ENCODE peak calls at places on chromosomes 6 and 20, in four cellular contexts. N is neural crest cell, T is fibroblast of gingiva, S is NCI-H1105 treated with DMSO at 0.1 percent for 48 hours. M is an unnamed sample.

GRCh38 chr20:64063389-64064144 is 569 bp downstream of the TCEA2 start:
- DNase-seq in T (no peak), N (no peak), S (no peak), M (no peak)

GRCh38 chr6:28209753-28210535 is 15.1 kb upstream of the ZSCAN9 start:
- DNase-seq in N (no peak), S (no peak), T (no peak), M (no peak)

GRCh38 chr6:32222333-32223230 is 1.3 kb downstream of the NOTCH4 start:
- DNase-seq in N (no peak), T (no peak), S (no peak), M (no peak)

GRCh38 chr6:97669191-97669651 is 386.2 kb upstream of the MMS22L start:
- DNase-seq in S (no peak), T (no peak), N (peak; percentile 25), M (peak; percentile 25)

GRCh38 chr6:37624606-37625574 is 72.8 kb downstream of the MDGA1 start:
- DNase-seq in T (no peak), N (no peak), S (peak; percentile 73), M (peak; percentile 23)

GRCh38 chr6:147625946-147626345 is 117.5 kb downstream of the SAMD5 start:
- DNase-seq in T (no peak), N (no peak), S (no peak), M (no peak)

GRCh38 chr20:4082406-4083102 is 67.2 kb upstream of the RNF24 start:
- DNase-seq in T (peak; percentile 58), N (no peak), S (no peak), M (peak; percentile 81)

GRCh38 chr20:4959582-4959981 is 41.7 kb downstream of the SLC23A2 start:
- DNase-seq in S (no peak), T (no peak), N (no peak), M (no peak)

GRCh38 chr6:50815436-50816114 is 3.1 kb upstream of the TFAP2B start:
- DNase-seq in N (no peak), S (peak; percentile 43), T (peak; percentile 27), M (peak; percentile 14)

GRCh38 chr6:93721386-93722048 is 302.2 kb upstream of the EPHA7 start:
- DNase-seq in S (peak; percentile 58), N (no peak), T (peak; percentile 5), M (no peak)

GRCh38 chr20:50532231-50532630 is 22.0 kb downstream of the PTPN1 start:
- DNase-seq in T (peak; percentile 49), N (no peak), S (no peak), M (no peak)

GRCh38 chr6:158769696-158770446 is 49.3 kb downstream of the EZR start:
- DNase-seq in N (no peak), S (peak; percentile 96), T (no peak), M (no peak)

GRCh38 chr20:50108571-50109235 is 4.2 kb downstream of the UBE2V1 start:
- DNase-seq in T (no peak), S (no peak), N (no peak), M (no peak)

GRCh38 chr6:20266851-20267608 is 54.8 kb upstream of the MBOAT1 start:
- DNase-seq in T (no peak), N (no peak), S (no peak), M (no peak)

GRCh38 chr6:156912431-156912830 is 135.3 kb downstream of the ARID1B start:
- DNase-seq in S (no peak), T (no peak), N (no peak), M (no peak)

GRCh38 chr6:132820629-132821381 is 6.4 kb downstream of the RPS12 start:
- DNase-seq in S (no peak), N (no peak), T (peak; percentile 6), M (no peak)

M was measured in AG10803.